ENCODE peak calls at places on chromosomes 5 and 9, in eight cellular contexts. X is mesendoderm; R is fibroblast of the conjunctiva; Y is fibroblast of pulmonary artery; E is central memory CD8-positive, alpha-beta T cell; S is SJCRH30; U is NCI-H2029; B is left cardiac atrium. C is an unnamed sample.
A peak's percentile ranks its signal among the peaks of the same experiment; 100 is the strongest.

GRCh38 chr5:6466975-6467567 is 18.4 kb downstream of the UBE2QL1 start:
- DNase-seq in B (no peak), S (no peak), Y (no peak), X (no peak), U (no peak), E (no peak), R (no peak), C (no peak)

GRCh38 chr9:15404171-15404570 is 18.5 kb upstream of the SNAPC3 start:
- DNase-seq in R (no peak), S (no peak), E (no peak), U (no peak), Y (no peak), X (no peak), B (no peak), C (peak; percentile 25)

GRCh38 chr9:107308461-107308860 is 25.4 kb downstream of the RAD23B start:
- DNase-seq in E (no peak), R (no peak), U (no peak), B (no peak), Y (no peak), X (peak; percentile 39), S (no peak), C (no peak)

GRCh38 chr5:105587963-105588662 is 2025.5 kb upstream of the NUDT12 start:
- DNase-seq in B (no peak), Y (no peak), U (no peak), R (no peak), E (no peak), X (peak; percentile 34), S (peak; percentile 24), C (no peak)

GRCh38 chr9:131667576-131667975 is 72.3 kb downstream of the RAPGEF1 start:
- DNase-seq in B (no peak), R (no peak), Y (no peak), U (no peak), X (no peak), E (no peak), S (no peak), C (no peak)

GRCh38 chr5:132479812-132480441 is 10.6 kb downstream of the IRF1 start:
- DNase-seq in X (no peak), S (no peak), B (peak; percentile 10), E (no peak), Y (no peak), U (no peak), R (no peak), C (no peak)

GRCh38 chr5:177336112-177336511 is 15.4 kb downstream of the LMAN2 start:
- DNase-seq in B (no peak), Y (peak; percentile 15), X (peak; percentile 37), U (no peak), R (no peak), S (peak; percentile 30), E (no peak), C (no peak)

GRCh38 chr5:168947212-168947868 is 353.6 kb downstream of the SLIT3 start:
- DNase-seq in S (peak; percentile 66), E (no peak), Y (peak; percentile 48), B (peak; percentile 62), X (peak; percentile 81), U (no peak), R (peak; percentile 13), C (peak; percentile 64)

C was measured in ascending aorta.